ENCODE peak calls at places on chromosomes 4 and X, in seven cellular contexts. One of them, this sample, is unnamed.

GRCh38 chr4:180635276-180635675 is 1607.9 kb upstream of the TENM3 start:
- DNase-seq in trophoblast cell: no peak
- DNase-seq in H9: peak
- DNase-seq in mesenchymal stem cell: no peak
- DNase-seq in H1: no peak
- DNase-seq in mesendoderm: no peak
- DNase-seq in IMR-90: no peak
- DNase-seq in this sample: no peak

GRCh38 chr4:53908661-53909078 is 155.7 kb downstream of the CHIC2 start:
- DNase-seq in H1: no peak
- DNase-seq in trophoblast cell: peak
- DNase-seq in mesenchymal stem cell: peak
- DNase-seq in IMR-90: peak
- DNase-seq in mesendoderm: peak
- DNase-seq in H9: no peak
- DNase-seq in this sample: peak

GRCh38 chr4:40555176-40555900 is 74.3 kb downstream of the RBM47 start:
- DNase-seq in H9: no peak
- DNase-seq in H1: no peak
- DNase-seq in mesendoderm: no peak
- DNase-seq in IMR-90: no peak
- DNase-seq in trophoblast cell: peak
- DNase-seq in mesenchymal stem cell: no peak
- DNase-seq in this sample: no peak

GRCh38 chr4:7306021-7306420 is 113.7 kb downstream of the SORCS2 start:
- DNase-seq in trophoblast cell: no peak
- DNase-seq in IMR-90: no peak
- DNase-seq in H1: no peak
- DNase-seq in H9: no peak
- DNase-seq in mesendoderm: no peak
- DNase-seq in mesenchymal stem cell: no peak
- DNase-seq in this sample: no peak

GRCh38 chrX:24347871-24348270 is 12.6 kb upstream of the SUPT20HL1 start:
- DNase-seq in mesendoderm: peak
- DNase-seq in mesenchymal stem cell: peak
- DNase-seq in IMR-90: peak
- DNase-seq in trophoblast cell: no peak
- DNase-seq in H9: no peak
- DNase-seq in H1: no peak
- DNase-seq in this sample: no peak

GRCh38 chrX:68433155-68433980 is at the start of gene OPHN1:
- DNase-seq in mesenchymal stem cell: peak
- DNase-seq in mesendoderm: peak
- DNase-seq in H1: peak
- DNase-seq in H9: peak
- DNase-seq in IMR-90: peak
- DNase-seq in trophoblast cell: peak
- DNase-seq in this sample: peak

GRCh38 chrX:116961872-116962582 is 499.3 kb upstream of the CT83 start:
- DNase-seq in mesenchymal stem cell: no peak
- DNase-seq in IMR-90: no peak
- DNase-seq in trophoblast cell: no peak
- DNase-seq in mesendoderm: peak
- DNase-seq in H9: peak
- DNase-seq in H1: peak
- DNase-seq in this sample: no peak

GRCh38 chrX:130563476-130563875 is 161.7 kb downstream of the RBMX2 start:
- DNase-seq in mesendoderm: no peak
- DNase-seq in mesenchymal stem cell: no peak
- DNase-seq in IMR-90: no peak
- DNase-seq in H1: no peak
- DNase-seq in H9: no peak
- DNase-seq in trophoblast cell: no peak
- DNase-seq in this sample: no peak

GRCh38 chrX:144335402-144335801 is 451.5 kb downstream of the UBE2NL start:
- DNase-seq in H9: peak
- DNase-seq in H1: no peak
- DNase-seq in mesendoderm: peak
- DNase-seq in IMR-90: no peak
- DNase-seq in mesenchymal stem cell: no peak
- DNase-seq in trophoblast cell: no peak
- DNase-seq in this sample: no peak

GRCh38 chr4:140926672-140927071 is 170.5 kb upstream of the TBC1D9 start:
- DNase-seq in mesendoderm: peak
- DNase-seq in H1: no peak
- DNase-seq in IMR-90: peak
- DNase-seq in mesenchymal stem cell: no peak
- DNase-seq in trophoblast cell: peak
- DNase-seq in H9: no peak
- DNase-seq in this sample: no peak

GRCh38 chr4:182978152-182978827 is 61.1 kb upstream of the DCTD start:
- DNase-seq in IMR-90: peak
- DNase-seq in mesendoderm: peak
- DNase-seq in trophoblast cell: no peak
- DNase-seq in H9: no peak
- DNase-seq in mesenchymal stem cell: peak
- DNase-seq in H1: no peak
- DNase-seq in this sample: no peak

GRCh38 chr4:169051936-169052335 is 41.9 kb upstream of the CBR4 start:
- DNase-seq in H1: no peak
- DNase-seq in mesenchymal stem cell: no peak
- DNase-seq in IMR-90: no peak
- DNase-seq in H9: no peak
- DNase-seq in trophoblast cell: no peak
- DNase-seq in mesendoderm: no peak
- DNase-seq in this sample: no peak

GRCh38 chrX:40149286-40150175 is 51.8 kb upstream of the BCOR start:
- DNase-seq in IMR-90: no peak
- DNase-seq in H9: peak
- DNase-seq in mesendoderm: no peak
- DNase-seq in H1: peak
- DNase-seq in trophoblast cell: no peak
- DNase-seq in mesenchymal stem cell: no peak
- DNase-seq in this sample: no peak

GRCh38 chrX:154799554-154800348 is 5.5 kb downstream of the MPP1 start:
- DNase-seq in H9: no peak
- DNase-seq in mesenchymal stem cell: peak
- DNase-seq in IMR-90: peak
- DNase-seq in H1: no peak
- DNase-seq in trophoblast cell: no peak
- DNase-seq in mesendoderm: peak
- DNase-seq in this sample: peak

GRCh38 chrX:113400193-113400704 is 559.6 kb upstream of the AMOT start:
- DNase-seq in H1: no peak
- DNase-seq in H9: peak
- DNase-seq in mesendoderm: peak
- DNase-seq in IMR-90: no peak
- DNase-seq in trophoblast cell: peak
- DNase-seq in mesenchymal stem cell: no peak
- DNase-seq in this sample: no peak

GRCh38 chr4:38509551-38509950 is 154.4 kb upstream of the KLF3 start:
- DNase-seq in mesendoderm: no peak
- DNase-seq in H1: no peak
- DNase-seq in IMR-90: no peak
- DNase-seq in trophoblast cell: no peak
- DNase-seq in mesenchymal stem cell: no peak
- DNase-seq in H9: no peak
- DNase-seq in this sample: no peak

GRCh38 chr4:105036991-105037390 is 109.7 kb upstream of the TET2 start:
- DNase-seq in H9: no peak
- DNase-seq in trophoblast cell: no peak
- DNase-seq in IMR-90: no peak
- DNase-seq in H1: no peak
- DNase-seq in mesenchymal stem cell: no peak
- DNase-seq in mesendoderm: no peak
- DNase-seq in this sample: no peak

GRCh38 chr4:17605236-17605635 is 9.2 kb upstream of the MED28 start:
- DNase-seq in IMR-90: peak
- DNase-seq in H1: no peak
- DNase-seq in H9: no peak
- DNase-seq in mesendoderm: no peak
- DNase-seq in mesenchymal stem cell: no peak
- DNase-seq in trophoblast cell: no peak
- DNase-seq in this sample: no peak

GRCh38 chrX:132023896-132024386 is 839 bp downstream of the STK26 start:
- DNase-seq in mesenchymal stem cell: peak
- DNase-seq in H1: peak
- DNase-seq in H9: peak
- DNase-seq in IMR-90: no peak
- DNase-seq in trophoblast cell: peak
- DNase-seq in mesendoderm: peak
- DNase-seq in this sample: peak

GRCh38 chrX:152072236-152072635 is 66.1 kb downstream of the MAGEA10 start:
- DNase-seq in mesenchymal stem cell: peak
- DNase-seq in H9: no peak
- DNase-seq in IMR-90: peak
- DNase-seq in H1: no peak
- DNase-seq in mesendoderm: no peak
- DNase-seq in trophoblast cell: no peak
- DNase-seq in this sample: no peak

GRCh38 chrX:128616933-128617332 is 564.7 kb upstream of the ACTRT1 start:
- DNase-seq in H9: no peak
- DNase-seq in trophoblast cell: no peak
- DNase-seq in mesendoderm: no peak
- DNase-seq in IMR-90: no peak
- DNase-seq in H1: no peak
- DNase-seq in mesenchymal stem cell: no peak
- DNase-seq in this sample: no peak

GRCh38 chr4:52684896-52685295 is 25.8 kb upstream of the USP46 start:
- DNase-seq in mesendoderm: no peak
- DNase-seq in trophoblast cell: no peak
- DNase-seq in H1: no peak
- DNase-seq in mesenchymal stem cell: no peak
- DNase-seq in IMR-90: no peak
- DNase-seq in H9: no peak
- DNase-seq in this sample: no peak

GRCh38 chrX:48574270-48575266 is at the start of gene RBM3:
- DNase-seq in IMR-90: peak
- DNase-seq in mesendoderm: peak
- DNase-seq in trophoblast cell: peak
- DNase-seq in mesenchymal stem cell: peak
- DNase-seq in H9: peak
- DNase-seq in H1: peak
- DNase-seq in this sample: peak

GRCh38 chr4:115548123-115548522 is 434.7 kb upstream of the NDST4 start:
- DNase-seq in mesendoderm: no peak
- DNase-seq in H1: no peak
- DNase-seq in trophoblast cell: no peak
- DNase-seq in mesenchymal stem cell: no peak
- DNase-seq in H9: no peak
- DNase-seq in IMR-90: no peak
- DNase-seq in this sample: no peak
- H2BK5ac ChIP-seq in mesendoderm: no peak
- H2BK5ac ChIP-seq in H1: no peak
- H2BK5ac ChIP-seq in trophoblast cell: no peak
- H2BK5ac ChIP-seq in mesenchymal stem cell: no peak
- H2BK5ac ChIP-seq in H9: no peak
- H2BK5ac ChIP-seq in IMR-90: no peak
- H2BK5ac ChIP-seq in this sample: no peak

GRCh38 chrX:150567645-150568319 is 639 bp upstream of the MTM1 start:
- DNase-seq in H1: no peak
- DNase-seq in IMR-90: no peak
- DNase-seq in mesendoderm: no peak
- DNase-seq in mesenchymal stem cell: no peak
- DNase-seq in trophoblast cell: no peak
- DNase-seq in H9: no peak
- DNase-seq in this sample: no peak

GRCh38 chrX:150564838-150565237 is 3.6 kb upstream of the MTM1 start:
- DNase-seq in trophoblast cell: no peak
- DNase-seq in H9: no peak
- DNase-seq in H1: no peak
- DNase-seq in mesenchymal stem cell: no peak
- DNase-seq in mesendoderm: no peak
- DNase-seq in IMR-90: no peak
- DNase-seq in this sample: no peak

GRCh38 chrX:150568320-150569154 is at the start of gene MTM1:
- DNase-seq in H1: peak
- DNase-seq in H9: peak
- DNase-seq in trophoblast cell: peak
- DNase-seq in IMR-90: peak
- DNase-seq in mesenchymal stem cell: peak
- DNase-seq in mesendoderm: peak
- DNase-seq in this sample: peak

GRCh38 chrX:150565551-150565950 is 2.9 kb upstream of the MTM1 start:
- DNase-seq in mesendoderm: peak
- DNase-seq in IMR-90: no peak
- DNase-seq in mesenchymal stem cell: no peak
- DNase-seq in H1: no peak
- DNase-seq in H9: peak
- DNase-seq in trophoblast cell: no peak
- DNase-seq in this sample: no peak

GRCh38 chrX:150566734-150567182 is 1.7 kb upstream of the MTM1 start:
- DNase-seq in H9: peak
- DNase-seq in H1: no peak
- DNase-seq in mesenchymal stem cell: no peak
- DNase-seq in IMR-90: no peak
- DNase-seq in trophoblast cell: no peak
- DNase-seq in mesendoderm: peak
- DNase-seq in this sample: peak
- H2BK5ac ChIP-seq in H9: no peak
- H2BK5ac ChIP-seq in H1: peak
- H2BK5ac ChIP-seq in mesenchymal stem cell: no peak
- H2BK5ac ChIP-seq in IMR-90: no peak
- H2BK5ac ChIP-seq in trophoblast cell: no peak
- H2BK5ac ChIP-seq in mesendoderm: no peak
- H2BK5ac ChIP-seq in this sample: no peak

DNA sequence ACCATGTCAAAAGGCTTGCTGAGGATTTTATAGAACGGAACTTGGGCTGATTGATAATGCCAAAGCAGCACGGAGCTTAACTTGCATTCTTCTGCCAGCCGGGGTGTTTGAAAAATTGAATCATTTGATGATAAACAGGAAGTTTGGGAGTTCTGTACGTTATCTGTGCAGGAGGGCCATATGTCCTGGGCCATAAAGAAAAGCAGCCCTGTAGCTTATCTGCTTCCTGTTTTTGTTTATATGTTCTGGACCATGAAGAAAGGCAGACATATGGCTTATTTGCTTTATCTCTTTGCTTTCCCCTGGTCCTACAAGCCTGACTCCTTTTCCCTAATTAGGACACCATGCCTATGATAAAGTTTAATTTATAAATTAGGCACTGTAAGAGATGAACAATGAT is 62.4 kb downstream of the HOPX start:
- DNase-seq in mesenchymal stem cell: peak
- DNase-seq in IMR-90: no peak
- DNase-seq in mesendoderm: no peak
- DNase-seq in trophoblast cell: no peak
- DNase-seq in H9: no peak
- DNase-seq in H1: no peak
- DNase-seq in this sample: no peak
- H2BK5ac ChIP-seq in mesenchymal stem cell: no peak
- H2BK5ac ChIP-seq in IMR-90: no peak
- H2BK5ac ChIP-seq in mesendoderm: no peak
- H2BK5ac ChIP-seq in trophoblast cell: no peak
- H2BK5ac ChIP-seq in H9: no peak
- H2BK5ac ChIP-seq in H1: no peak
- H2BK5ac ChIP-seq in this sample: no peak

DNA sequence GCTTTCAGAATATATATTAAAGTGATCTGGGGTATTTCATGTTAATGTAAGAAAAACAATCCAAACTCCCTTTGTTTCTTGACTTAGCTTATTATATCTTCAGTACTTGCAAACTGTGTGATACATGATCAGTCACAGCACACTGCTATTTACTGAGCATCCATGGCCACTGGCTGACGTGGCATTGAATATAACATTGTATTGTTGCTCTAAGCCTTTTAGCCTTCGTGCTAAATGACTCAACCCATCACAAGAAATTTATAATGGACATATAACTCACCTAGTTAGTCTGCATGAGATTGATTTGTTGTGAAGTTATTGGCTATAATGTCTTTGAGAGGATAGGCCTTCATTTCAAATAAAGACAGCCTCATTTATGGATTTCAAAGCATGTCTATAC is 642.6 kb downstream of the IL1RAPL1 start:
- DNase-seq in H9: no peak
- DNase-seq in IMR-90: peak
- DNase-seq in mesendoderm: no peak
- DNase-seq in H1: no peak
- DNase-seq in trophoblast cell: no peak
- DNase-seq in mesenchymal stem cell: no peak
- DNase-seq in this sample: no peak
- H2BK5ac ChIP-seq in H9: no peak
- H2BK5ac ChIP-seq in IMR-90: no peak
- H2BK5ac ChIP-seq in mesendoderm: no peak
- H2BK5ac ChIP-seq in H1: no peak
- H2BK5ac ChIP-seq in trophoblast cell: no peak
- H2BK5ac ChIP-seq in mesenchymal stem cell: no peak
- H2BK5ac ChIP-seq in this sample: no peak